ENCODE peak calls at places on chromosomes 5 and 9, in five cellular contexts. A is K562, W is A549, Y is GM12878, D is H1. K is an unnamed sample.

GRCh38 chr5:10537614-10538013 is 26.3 kb upstream of the ANKRD33B start:
- DNase-seq in A (no peak), W (no peak), Y (no peak), D (no peak), K (no peak)

GRCh38 chr9:107712390-107712789 is 222.8 kb upstream of the KLF4 start:
- DNase-seq in A (no peak), W (peak), Y (no peak), D (no peak), K (no peak)

GRCh38 chr5:151718653-151719052 is 31.9 kb upstream of the SPARC start:
- DNase-seq in A (no peak), W (no peak), Y (no peak), D (no peak), K (no peak)

GRCh38 chr9:16343249-16344237 is 526.9 kb downstream of the BNC2 start:
- DNase-seq in A (no peak), W (no peak), Y (no peak), D (no peak), K (no peak)

GRCh38 chr5:73442152-73442860 is 6.3 kb downstream of the FOXD1 start:
- DNase-seq in A (no peak), W (no peak), Y (no peak), D (no peak), K (no peak)

GRCh38 chr9:87569008-87569908 is 71.6 kb downstream of the DAPK1 start:
- DNase-seq in A (no peak), W (no peak), Y (no peak), D (no peak), K (peak)

GRCh38 chr9:36127652-36128244 is 8.8 kb upstream of the GLIPR2 start:
- DNase-seq in A (no peak), W (no peak), Y (no peak), D (no peak), K (no peak)

GRCh38 chr9:27447036-27447700 is 76.9 kb upstream of the IFNK start:
- DNase-seq in A (no peak), W (no peak), Y (no peak), D (no peak), K (no peak)

GRCh38 chr9:134837529-134837928 is 43.1 kb upstream of the FCN2 start:
- DNase-seq in A (no peak), W (no peak), Y (no peak), D (no peak), K (no peak)

GRCh38 chr5:81749562-81750307 is 1.2 kb downstream of the SSBP2 start:
- DNase-seq in A (peak), W (peak), Y (peak), D (peak), K (no peak)

GRCh38 chr5:142015781-142016533 is 3.1 kb upstream of the GNPDA1 start:
- DNase-seq in A (no peak), W (no peak), Y (no peak), D (no peak), K (no peak)

GRCh38 chr9:129995409-129996160 is 47.4 kb downstream of the FNBP1 start:
- DNase-seq in A (peak), W (no peak), Y (no peak), D (no peak), K (no peak)

GRCh38 chr5:66757219-66757833 is 161.1 kb downstream of the MAST4 start:
- DNase-seq in A (peak), W (peak), Y (no peak), D (no peak), K (peak)

GRCh38 chr9:80932181-80932580 is 757.2 kb downstream of the TLE1 start:
- DNase-seq in A (no peak), W (no peak), Y (no peak), D (no peak), K (no peak)

GRCh38 chr9:21682981-21683380 is 119.5 kb upstream of the MTAP start:
- DNase-seq in A (no peak), W (no peak), Y (no peak), D (no peak), K (no peak)

GRCh38 chr5:170622933-170623332 is 119.1 kb downstream of the KCNIP1 start:
- DNase-seq in A (no peak), W (no peak), Y (no peak), D (no peak), K (no peak)

GRCh38 chr5:149913449-149914419 is 30.9 kb downstream of the PDE6A start:
- DNase-seq in A (no peak), W (no peak), Y (no peak), D (no peak), K (no peak)

GRCh38 chr5:146076028-146076427 is 29.3 kb downstream of the PLAC8L1 start:
- DNase-seq in A (no peak), W (no peak), Y (no peak), D (no peak), K (no peak)

GRCh38 chr5:77725646-77726045 is 50.5 kb downstream of the TBCA start:
- DNase-seq in A (no peak), W (no peak), Y (no peak), D (no peak), K (no peak)

GRCh38 chr5:8842906-8843590 is 702.8 kb downstream of the SEMA5A start:
- DNase-seq in A (no peak), W (no peak), Y (no peak), D (no peak), K (no peak)

GRCh38 chr5:141715340-141715905 is 33.4 kb upstream of the ARAP3 start:
- DNase-seq in A (no peak), W (no peak), Y (no peak), D (no peak), K (no peak)

GRCh38 chr5:129906177-129906887 is 2.1 kb downstream of the CHSY3 start:
- DNase-seq in A (no peak), W (no peak), Y (no peak), D (peak), K (peak)

GRCh38 chr5:153998010-153998409 is 40.7 kb downstream of the FAM114A2 start:
- DNase-seq in A (no peak), W (no peak), Y (no peak), D (no peak), K (no peak)

GRCh38 chr5:94830520-94830919 is 212.1 kb downstream of the SLF1 start:
- DNase-seq in A (peak), W (no peak), Y (no peak), D (no peak), K (no peak)

GRCh38 chr9:106859957-106860715 is 2.8 kb upstream of the ZNF462 start:
- DNase-seq in A (no peak), W (peak), Y (no peak), D (peak), K (no peak)

GRCh38 chr9:93193373-93193725 is 9.4 kb downstream of the WNK2 start:
- DNase-seq in A (no peak), W (no peak), Y (no peak), D (no peak), K (no peak)

GRCh38 chr9:119639287-119639955 is 270.2 kb upstream of the BRINP1 start:
- DNase-seq in A (no peak), W (no peak), Y (no peak), D (no peak), K (no peak)

GRCh38 chr9:91200692-91201336 is 160.9 kb downstream of the AUH start:
- DNase-seq in A (no peak), W (no peak), Y (no peak), D (no peak), K (no peak)

GRCh38 chr9:121956808-121957207 is 136.3 kb downstream of the TTLL11 start:
- DNase-seq in A (no peak), W (no peak), Y (no peak), D (no peak), K (no peak)

GRCh38 chr5:14946813-14947640 is 75.4 kb upstream of the ANKH start:
- DNase-seq in A (peak), W (peak), Y (peak), D (no peak), K (peak)

GRCh38 chr9:3087697-3088096 is 243.8 kb upstream of the PUM3 start:
- DNase-seq in A (no peak), W (no peak), Y (no peak), D (no peak), K (no peak)

GRCh38 chr5:6820851-6821479 is 107.7 kb downstream of the TENT4A start:
- DNase-seq in A (peak), W (peak), Y (no peak), D (peak), K (peak)

GRCh38 chr9:121744687-121745395 is 93.4 kb downstream of the DAB2IP start:
- DNase-seq in A (no peak), W (no peak), Y (no peak), D (no peak), K (peak)

GRCh38 chr5:92800360-92800759 is 780.7 kb downstream of the NR2F1-AS1 start:
- DNase-seq in A (no peak), W (no peak), Y (no peak), D (no peak), K (no peak)

GRCh38 chr9:5698810-5699556 is 70.1 kb downstream of the RIC1 start:
- DNase-seq in A (no peak), W (no peak), Y (no peak), D (no peak), K (no peak)

GRCh38 chr5:41637424-41637823 is 127.0 kb upstream of the PLCXD3 start:
- DNase-seq in A (no peak), W (no peak), Y (no peak), D (peak), K (no peak)

GRCh38 chr5:41641621-41642020 is 131.2 kb upstream of the PLCXD3 start:
- DNase-seq in A (no peak), W (no peak), Y (no peak), D (no peak), K (no peak)

GRCh38 chr5:41637869-41638268 is 127.5 kb upstream of the PLCXD3 start:
- DNase-seq in A (no peak), W (no peak), Y (no peak), D (no peak), K (no peak)

GRCh38 chr5:41638685-41639084 is 128.3 kb upstream of the PLCXD3 start:
- DNase-seq in A (no peak), W (no peak), Y (no peak), D (no peak), K (peak)

DNA sequence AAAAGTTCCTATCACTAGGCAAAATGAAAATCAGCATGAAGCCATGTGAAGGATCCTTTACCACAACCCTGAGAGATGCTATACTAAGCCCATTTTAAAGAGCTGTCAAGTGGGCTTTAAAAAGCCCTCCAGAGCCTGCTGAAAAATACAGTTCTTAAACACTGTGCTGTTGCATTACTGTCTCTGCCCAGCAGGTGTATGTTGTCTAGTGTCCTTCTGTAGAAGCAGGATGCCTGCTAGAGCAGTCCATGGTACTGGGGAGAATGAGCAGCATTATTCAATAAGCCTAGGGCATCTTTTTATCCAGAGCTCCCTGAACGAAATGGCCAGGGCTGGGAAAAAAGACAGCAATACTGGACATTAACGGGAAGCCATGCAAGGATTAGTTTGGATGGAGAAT is 126.2 kb upstream of the PLCXD3 start:
- DNase-seq in A (peak), W (peak), Y (no peak), D (peak), K (peak)
- TF ChIP-seq KDM1A in A (no peak), W (no peak), Y (no peak), D (no peak), K (no peak)

GRCh38 chr5:112534564-112534963 is 115.5 kb upstream of the EPB41L4A start:
- DNase-seq in A (no peak), W (no peak), Y (no peak), D (no peak), K (no peak)
- TF ChIP-seq KDM1A in A (no peak), W (no peak), Y (no peak), D (no peak), K (no peak)

DNA sequence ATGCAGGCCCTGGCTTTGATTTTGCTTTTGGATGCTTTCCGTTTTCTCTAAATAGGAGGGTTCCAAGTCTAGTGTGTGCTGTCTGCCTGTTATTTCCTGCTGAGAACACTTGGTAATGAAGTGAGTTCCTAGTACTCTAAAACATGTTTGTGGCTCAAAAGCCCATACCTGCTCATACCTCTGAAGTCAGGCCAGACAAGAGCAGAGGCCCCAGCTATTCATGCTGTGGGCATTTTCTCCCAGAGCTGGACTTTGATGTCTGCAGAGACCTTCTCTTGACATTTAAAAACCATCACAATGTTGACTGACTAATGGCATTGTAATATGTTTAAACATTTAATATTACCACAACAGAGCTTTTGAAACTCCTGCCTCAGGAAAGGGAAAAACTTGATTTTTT is 211.2 kb downstream of the GOLPH3 start:
- DNase-seq in A (no peak), W (no peak), Y (no peak), D (no peak), K (peak)
- TF ChIP-seq KDM1A in A (no peak), W (no peak), Y (no peak), D (no peak), K (no peak)

GRCh38 chr5:172209714-172210113 is 15.7 kb downstream of the EFCAB9 start:
- DNase-seq in A (no peak), W (no peak), Y (no peak), D (no peak), K (no peak)

GRCh38 chr5:172216345-172216744 is 22.4 kb downstream of the EFCAB9 start:
- DNase-seq in A (no peak), W (no peak), Y (no peak), D (no peak), K (no peak)

GRCh38 chr5:172213126-172213525 is 19.2 kb downstream of the EFCAB9 start:
- DNase-seq in A (no peak), W (no peak), Y (no peak), D (no peak), K (no peak)

DNA sequence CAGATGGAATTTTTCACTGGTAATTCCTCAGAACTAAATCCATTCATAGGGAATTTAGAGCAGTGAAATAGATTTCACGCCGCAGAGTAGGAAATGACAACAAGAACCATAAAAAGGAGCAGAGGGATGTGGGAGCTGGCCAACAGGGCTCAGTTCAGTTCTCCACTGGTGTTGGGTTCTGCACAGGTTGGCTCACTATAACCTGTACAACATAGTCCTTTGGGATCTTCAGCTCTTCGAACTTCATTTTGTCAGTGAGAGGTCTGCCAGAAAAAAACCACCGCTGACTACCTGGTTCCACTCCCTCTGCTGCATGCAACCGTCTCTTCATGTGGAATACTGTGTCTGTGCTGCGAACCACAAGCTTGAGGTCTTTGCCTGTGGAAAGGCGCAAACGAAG is 17.7 kb downstream of the EFCAB9 start:
- DNase-seq in A (no peak), W (no peak), Y (no peak), D (no peak), K (no peak)
- TF ChIP-seq KDM1A in A (no peak), W (no peak), Y (no peak), D (no peak), K (no peak)

K was measured in HepG2.